ENCODE peak calls at places on chromosomes 3 and 15, in six cellular contexts. One of them, this sample, is unnamed.

GRCh38 chr3:48826451-48826850 is 21.2 kb downstream of the PRKAR2A start:
- DNase-seq in SK-N-SH: no peak
- DNase-seq in H1: no peak
- DNase-seq in HepG2: no peak
- DNase-seq in K562: no peak
- DNase-seq in GM12878: no peak
- DNase-seq in this sample: no peak

GRCh38 chr15:34014556-34014955 is 24.4 kb downstream of the AVEN start:
- DNase-seq in GM12878: no peak
- DNase-seq in K562: no peak
- DNase-seq in H1: no peak
- DNase-seq in SK-N-SH: no peak
- DNase-seq in HepG2: no peak
- DNase-seq in this sample: no peak

GRCh38 chr3:62186967-62187366 is 186.4 kb downstream of the FEZF2 start:
- DNase-seq in K562: peak
- DNase-seq in SK-N-SH: no peak
- DNase-seq in H1: no peak
- DNase-seq in HepG2: peak
- DNase-seq in GM12878: no peak
- DNase-seq in this sample: no peak

GRCh38 chr3:31469385-31469784 is 63.3 kb upstream of the STT3B start:
- DNase-seq in GM12878: no peak
- DNase-seq in H1: no peak
- DNase-seq in K562: no peak
- DNase-seq in HepG2: no peak
- DNase-seq in SK-N-SH: no peak
- DNase-seq in this sample: no peak

GRCh38 chr3:129130291-129130813 is 8.7 kb upstream of the RAB43 start:
- DNase-seq in K562: no peak
- DNase-seq in H1: no peak
- DNase-seq in HepG2: no peak
- DNase-seq in SK-N-SH: no peak
- DNase-seq in GM12878: no peak
- DNase-seq in this sample: no peak

GRCh38 chr3:123333401-123333800 is 115.5 kb downstream of the ADCY5 start:
- DNase-seq in GM12878: no peak
- DNase-seq in SK-N-SH: no peak
- DNase-seq in H1: no peak
- DNase-seq in HepG2: no peak
- DNase-seq in K562: no peak
- DNase-seq in this sample: no peak

GRCh38 chr3:62184559-62184958 is 188.8 kb downstream of the FEZF2 start:
- DNase-seq in SK-N-SH: no peak
- DNase-seq in HepG2: peak
- DNase-seq in K562: no peak
- DNase-seq in GM12878: no peak
- DNase-seq in H1: no peak
- DNase-seq in this sample: no peak

GRCh38 chr3:171535133-171535532 is 74.9 kb upstream of the TNIK start:
- DNase-seq in GM12878: no peak
- DNase-seq in HepG2: no peak
- DNase-seq in H1: no peak
- DNase-seq in K562: no peak
- DNase-seq in SK-N-SH: no peak
- DNase-seq in this sample: no peak

GRCh38 chr3:55164876-55165275 is 237.0 kb upstream of the LRTM1 start:
- DNase-seq in K562: no peak
- DNase-seq in H1: no peak
- DNase-seq in HepG2: no peak
- DNase-seq in GM12878: no peak
- DNase-seq in SK-N-SH: no peak
- DNase-seq in this sample: no peak

GRCh38 chr3:167611718-167612117 is 42.0 kb downstream of the WDR49 start:
- DNase-seq in SK-N-SH: no peak
- DNase-seq in K562: no peak
- DNase-seq in HepG2: no peak
- DNase-seq in GM12878: no peak
- DNase-seq in H1: no peak
- DNase-seq in this sample: no peak

GRCh38 chr3:187183210-187183862 is 13.9 kb upstream of the RTP1 start:
- DNase-seq in SK-N-SH: no peak
- DNase-seq in HepG2: no peak
- DNase-seq in H1: no peak
- DNase-seq in GM12878: no peak
- DNase-seq in K562: no peak
- DNase-seq in this sample: no peak

GRCh38 chr15:81296673-81297072 is 27.3 kb downstream of the STARD5 start:
- DNase-seq in K562: no peak
- DNase-seq in HepG2: no peak
- DNase-seq in H1: no peak
- DNase-seq in GM12878: peak
- DNase-seq in SK-N-SH: no peak
- DNase-seq in this sample: peak

GRCh38 chr3:142237891-142238290 is 12.5 kb upstream of the GK5 start:
- DNase-seq in SK-N-SH: no peak
- DNase-seq in K562: no peak
- DNase-seq in H1: no peak
- DNase-seq in HepG2: no peak
- DNase-seq in GM12878: no peak
- DNase-seq in this sample: no peak

GRCh38 chr3:103127116-103127630 is 692.4 kb downstream of the ZPLD1 start:
- DNase-seq in SK-N-SH: no peak
- DNase-seq in H1: no peak
- DNase-seq in HepG2: no peak
- DNase-seq in GM12878: no peak
- DNase-seq in K562: no peak
- DNase-seq in this sample: no peak

GRCh38 chr15:25556136-25556535 is 117.3 kb upstream of the UBE3A start:
- DNase-seq in SK-N-SH: no peak
- DNase-seq in K562: no peak
- DNase-seq in HepG2: no peak
- DNase-seq in H1: no peak
- DNase-seq in GM12878: no peak
- DNase-seq in this sample: no peak

GRCh38 chr15:41828747-41829270 is 917 bp downstream of the JMJD7 start:
- DNase-seq in GM12878: no peak
- DNase-seq in SK-N-SH: no peak
- DNase-seq in HepG2: no peak
- DNase-seq in K562: no peak
- DNase-seq in H1: no peak
- DNase-seq in this sample: no peak

GRCh38 chr3:5226783-5227182 is 39.3 kb downstream of the EDEM1 start:
- DNase-seq in K562: no peak
- DNase-seq in HepG2: peak
- DNase-seq in SK-N-SH: peak
- DNase-seq in H1: no peak
- DNase-seq in GM12878: no peak
- DNase-seq in this sample: no peak

GRCh38 chr3:73398084-73398483 is 226.7 kb downstream of the PDZRN3 start:
- DNase-seq in K562: no peak
- DNase-seq in SK-N-SH: no peak
- DNase-seq in H1: no peak
- DNase-seq in GM12878: no peak
- DNase-seq in HepG2: no peak
- DNase-seq in this sample: no peak

GRCh38 chr15:39302936-39303335 is 277.9 kb upstream of the THBS1 start:
- DNase-seq in SK-N-SH: no peak
- DNase-seq in HepG2: no peak
- DNase-seq in H1: no peak
- DNase-seq in GM12878: no peak
- DNase-seq in K562: no peak
- DNase-seq in this sample: no peak

GRCh38 chr3:128787256-128788253 is 61.6 kb downstream of the RAB7A start:
- DNase-seq in K562: peak
- DNase-seq in SK-N-SH: peak
- DNase-seq in HepG2: peak
- DNase-seq in GM12878: no peak
- DNase-seq in H1: peak
- DNase-seq in this sample: peak

GRCh38 chr3:56197259-56197965 is 270.9 kb downstream of the ERC2 start:
- DNase-seq in SK-N-SH: no peak
- DNase-seq in HepG2: no peak
- DNase-seq in H1: no peak
- DNase-seq in GM12878: no peak
- DNase-seq in K562: no peak
- DNase-seq in this sample: peak

GRCh38 chr15:95715919-95716318 is 614.6 kb upstream of the NR2F2 start:
- DNase-seq in GM12878: no peak
- DNase-seq in SK-N-SH: no peak
- DNase-seq in K562: no peak
- DNase-seq in H1: no peak
- DNase-seq in HepG2: no peak
- DNase-seq in this sample: no peak

GRCh38 chr15:58243083-58243482 is 104.9 kb downstream of the AQP9 start:
- DNase-seq in H1: no peak
- DNase-seq in GM12878: no peak
- DNase-seq in K562: no peak
- DNase-seq in SK-N-SH: peak
- DNase-seq in HepG2: no peak
- DNase-seq in this sample: no peak

GRCh38 chr15:58244546-58244945 is 106.4 kb downstream of the AQP9 start:
- DNase-seq in SK-N-SH: no peak
- DNase-seq in GM12878: no peak
- DNase-seq in H1: no peak
- DNase-seq in K562: no peak
- DNase-seq in HepG2: no peak
- DNase-seq in this sample: no peak

GRCh38 chr15:58241872-58242271 is 103.7 kb downstream of the AQP9 start:
- DNase-seq in K562: no peak
- DNase-seq in H1: no peak
- DNase-seq in SK-N-SH: no peak
- DNase-seq in HepG2: no peak
- DNase-seq in GM12878: no peak
- DNase-seq in this sample: no peak

GRCh38 chr15:58235961-58236360 is 97.8 kb downstream of the AQP9 start:
- DNase-seq in K562: no peak
- DNase-seq in SK-N-SH: no peak
- DNase-seq in HepG2: no peak
- DNase-seq in H1: no peak
- DNase-seq in GM12878: no peak
- DNase-seq in this sample: no peak

GRCh38 chr15:58240191-58240932 is 102.2 kb downstream of the AQP9 start:
- DNase-seq in SK-N-SH: no peak
- DNase-seq in H1: no peak
- DNase-seq in GM12878: no peak
- DNase-seq in HepG2: no peak
- DNase-seq in K562: no peak
- DNase-seq in this sample: no peak
- TF ChIP-seq GABPA in SK-N-SH: no peak
- TF ChIP-seq GABPA in H1: no peak
- TF ChIP-seq GABPA in GM12878: no peak
- TF ChIP-seq GABPA in HepG2: no peak
- TF ChIP-seq GABPA in K562: no peak
- TF ChIP-seq GABPA in this sample: no peak

GRCh38 chr3:11638669-11639402 is 4.9 kb downstream of the VGLL4 start:
- DNase-seq in GM12878: no peak
- DNase-seq in K562: no peak
- DNase-seq in HepG2: no peak
- DNase-seq in SK-N-SH: peak
- DNase-seq in H1: no peak
- DNase-seq in this sample: no peak
- H3K4me3 ChIP-seq in GM12878: peak
- H3K4me3 ChIP-seq in K562: no peak
- H3K4me3 ChIP-seq in HepG2: peak
- H3K4me3 ChIP-seq in SK-N-SH: peak
- H3K4me3 ChIP-seq in H1: no peak
- H3K4me3 ChIP-seq in this sample: no peak

DNA sequence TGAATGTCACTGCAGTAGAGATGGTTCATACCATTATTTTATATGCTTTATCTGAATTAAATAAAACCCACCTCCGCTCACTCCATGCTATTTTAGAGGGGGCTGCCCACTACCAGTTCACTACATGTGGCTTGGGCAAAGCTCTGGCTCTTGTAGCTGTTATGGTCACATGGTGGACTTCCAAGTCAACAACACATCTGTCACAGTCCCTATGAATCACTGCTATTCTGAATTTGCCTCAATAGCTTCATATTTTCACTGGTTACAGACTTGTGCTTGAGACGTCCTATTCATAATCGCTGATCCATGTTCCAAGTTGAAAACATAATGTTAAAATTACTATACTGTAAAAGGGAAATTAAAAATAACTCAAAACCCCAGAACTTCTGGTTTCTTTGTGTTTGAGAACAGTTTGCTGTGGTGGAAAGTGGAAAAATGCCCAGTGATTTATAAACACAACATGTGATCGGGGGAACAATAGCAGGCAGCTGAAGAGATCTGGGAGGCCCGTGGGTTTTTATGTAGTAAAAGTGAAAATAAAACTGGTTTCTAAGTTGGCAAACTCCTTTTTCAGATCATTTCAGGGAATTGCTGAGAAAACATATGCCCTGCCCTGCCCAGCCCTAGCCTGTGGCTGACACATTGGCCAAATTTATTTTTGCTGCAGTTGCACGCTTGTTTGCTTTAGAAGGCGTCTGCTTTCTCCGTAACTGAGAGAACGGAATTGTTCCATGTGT is 128.8 kb upstream of the PRR23C start:
- DNase-seq in HepG2: no peak
- DNase-seq in H1: no peak
- DNase-seq in GM12878: peak
- DNase-seq in K562: peak
- DNase-seq in SK-N-SH: no peak
- DNase-seq in this sample: no peak
- TF ChIP-seq GABPA in HepG2: no peak
- TF ChIP-seq GABPA in H1: no peak
- TF ChIP-seq GABPA in GM12878: no peak
- TF ChIP-seq GABPA in K562: no peak
- TF ChIP-seq GABPA in SK-N-SH: no peak
- TF ChIP-seq GABPA in this sample: no peak

GRCh38 chr15:63473999-63474809 is 30.2 kb upstream of the USP3 start:
- DNase-seq in SK-N-SH: no peak
- DNase-seq in K562: no peak
- DNase-seq in H1: peak
- DNase-seq in GM12878: peak
- DNase-seq in HepG2: peak
- DNase-seq in this sample: no peak
- H3K4me3 ChIP-seq in SK-N-SH: no peak
- H3K4me3 ChIP-seq in K562: no peak
- H3K4me3 ChIP-seq in H1: no peak
- H3K4me3 ChIP-seq in GM12878: peak
- H3K4me3 ChIP-seq in HepG2: peak
- H3K4me3 ChIP-seq in this sample: no peak